ENCODE peak calls at places on chromosomes 3 and 15, in six cellular contexts. B is K562, W is H1, U is GM12891, R is HepG2, N is GM12878. Q is an unnamed sample.

GRCh38 chr3:72957303-72957702 is 39.3 kb upstream of the PPP4R2 start:
- DNase-seq in B (no peak), W (no peak), U (no peak), R (peak), N (no peak), Q (no peak)

GRCh38 chr3:69869643-69870042 is 129.9 kb upstream of the SAMMSON start:
- DNase-seq in B (peak), W (no peak), U (no peak), R (no peak), N (no peak), Q (no peak)

GRCh38 chr3:131731709-131732108 is 228.9 kb upstream of the MRPL3 start:
- DNase-seq in B (no peak), W (no peak), U (no peak), R (no peak), N (no peak), Q (no peak)

GRCh38 chr3:156448300-156448699 is 106.6 kb downstream of the SSR3 start:
- DNase-seq in B (peak), W (no peak), U (peak), R (peak), N (no peak), Q (peak)

GRCh38 chr15:70535071-70535954 is 228.0 kb downstream of the UACA start:
- DNase-seq in B (no peak), W (no peak), U (peak), R (no peak), N (no peak), Q (no peak)

GRCh38 chr15:66740802-66741201 is 38.8 kb downstream of the SMAD6 start:
- DNase-seq in B (no peak), W (no peak), U (no peak), R (no peak), N (no peak), Q (no peak)

GRCh38 chr3:108089544-108089943 is 1.3 kb downstream of the CD47 start:
- DNase-seq in B (no peak), W (no peak), U (no peak), R (no peak), N (no peak), Q (no peak)

GRCh38 chr3:195522254-195523023 is 20.7 kb downstream of the PPP1R2 start:
- DNase-seq in B (peak), W (no peak), U (no peak), R (no peak), N (no peak), Q (no peak)

GRCh38 chr3:184176377-184177330 is 2.0 kb downstream of the AP2M1 start:
- DNase-seq in B (peak), W (peak), U (no peak), R (peak), N (no peak), Q (no peak)

GRCh38 chr3:101928890-101929289 is 79.6 kb downstream of the NFKBIZ start:
- DNase-seq in B (no peak), W (no peak), U (no peak), R (no peak), N (no peak), Q (no peak)

GRCh38 chr3:165254812-165255211 is 58.6 kb upstream of the SLITRK3 start:
- DNase-seq in B (no peak), W (no peak), U (no peak), R (peak), N (no peak), Q (no peak)

GRCh38 chr15:41967506-41968206 is 4.7 kb downstream of the EHD4 start:
- DNase-seq in B (no peak), W (no peak), U (no peak), R (no peak), N (peak), Q (no peak)

GRCh38 chr15:32802296-32802936 is 84.6 kb downstream of the GREM1 start:
- DNase-seq in B (no peak), W (no peak), U (no peak), R (no peak), N (no peak), Q (no peak)

GRCh38 chr3:77026904-77027634 is 12.8 kb upstream of the ROBO2 start:
- DNase-seq in B (no peak), W (no peak), U (no peak), R (peak), N (no peak), Q (no peak)

GRCh38 chr3:14228611-14229470 is 50.2 kb downstream of the LSM3 start:
- DNase-seq in B (no peak), W (no peak), U (no peak), R (no peak), N (no peak), Q (no peak)

GRCh38 chr3:197912770-197913476 is 37.1 kb upstream of the RPL35A start:
- DNase-seq in B (no peak), W (no peak), U (no peak), R (no peak), N (no peak), Q (no peak)

GRCh38 chr3:107676469-107677309 is 153.9 kb downstream of the BBX start:
- DNase-seq in B (no peak), W (no peak), U (no peak), R (peak), N (no peak), Q (no peak)

GRCh38 chr15:43775411-43775965 is 1.3 kb downstream of the ELL3 start:
- DNase-seq in B (no peak), W (peak), U (no peak), R (peak), N (no peak), Q (no peak)

GRCh38 chr3:192878374-192878773 is 39.3 kb downstream of the MB21D2 start:
- DNase-seq in B (no peak), W (no peak), U (no peak), R (no peak), N (no peak), Q (no peak)

GRCh38 chr3:134985841-134986520 is 190.9 kb downstream of the EPHB1 start:
- DNase-seq in B (no peak), W (no peak), U (no peak), R (no peak), N (no peak), Q (no peak)

DNA sequence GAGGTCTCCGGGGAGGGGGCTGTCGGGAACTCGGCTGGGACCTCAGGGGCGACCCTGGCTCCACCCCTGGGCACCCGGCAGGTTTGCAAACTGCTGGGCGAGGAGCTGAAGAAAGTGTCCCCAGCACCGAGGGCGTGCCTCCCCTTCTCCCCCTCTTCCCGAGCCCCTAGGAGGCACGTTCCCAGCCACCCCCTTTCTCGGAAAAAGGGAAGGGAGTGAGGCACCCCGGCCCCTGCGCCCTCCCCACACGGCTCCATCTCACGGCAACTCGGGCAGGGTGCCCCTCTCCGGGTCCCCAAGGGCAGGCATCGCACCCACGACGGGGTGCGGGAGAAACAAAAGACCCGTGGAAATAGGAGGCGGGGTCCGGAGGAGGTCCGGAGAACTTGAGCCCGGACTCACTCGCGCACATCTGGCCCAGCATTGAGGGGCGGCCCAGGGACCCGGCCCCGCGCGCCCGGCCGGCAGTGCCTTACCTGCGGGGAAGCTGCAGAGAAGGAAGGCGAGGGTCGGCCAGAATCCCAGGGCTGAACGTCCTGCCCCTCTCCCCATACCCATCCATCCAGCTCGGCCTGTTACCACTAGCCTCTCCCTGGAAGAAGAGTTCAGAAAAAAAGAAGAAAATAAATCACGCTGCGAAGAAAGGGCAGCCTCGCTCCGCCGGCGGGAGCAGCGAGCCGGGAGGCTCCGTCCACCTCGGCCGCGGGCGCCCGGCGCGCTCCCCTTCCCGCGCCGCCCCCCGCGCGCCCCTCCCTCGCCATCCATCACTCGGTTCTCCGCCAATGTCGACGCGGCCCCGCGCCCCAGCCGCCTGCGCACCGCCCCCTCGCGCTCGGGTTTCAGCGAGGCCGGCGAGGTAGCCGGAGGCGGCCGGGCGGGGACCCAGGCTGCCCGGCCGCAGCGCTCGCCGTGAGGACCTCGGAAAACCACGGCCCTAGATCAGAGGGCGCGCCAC is 16.3 kb downstream of the RGMA start:
- DNase-seq in B (peak), W (no peak), U (no peak), R (peak), N (no peak), Q (no peak)
- TF ChIP-seq POLR2AphosphoS5 in B (no peak), W (peak), U (no peak), R (no peak), N (no peak), Q (no peak)

DNA sequence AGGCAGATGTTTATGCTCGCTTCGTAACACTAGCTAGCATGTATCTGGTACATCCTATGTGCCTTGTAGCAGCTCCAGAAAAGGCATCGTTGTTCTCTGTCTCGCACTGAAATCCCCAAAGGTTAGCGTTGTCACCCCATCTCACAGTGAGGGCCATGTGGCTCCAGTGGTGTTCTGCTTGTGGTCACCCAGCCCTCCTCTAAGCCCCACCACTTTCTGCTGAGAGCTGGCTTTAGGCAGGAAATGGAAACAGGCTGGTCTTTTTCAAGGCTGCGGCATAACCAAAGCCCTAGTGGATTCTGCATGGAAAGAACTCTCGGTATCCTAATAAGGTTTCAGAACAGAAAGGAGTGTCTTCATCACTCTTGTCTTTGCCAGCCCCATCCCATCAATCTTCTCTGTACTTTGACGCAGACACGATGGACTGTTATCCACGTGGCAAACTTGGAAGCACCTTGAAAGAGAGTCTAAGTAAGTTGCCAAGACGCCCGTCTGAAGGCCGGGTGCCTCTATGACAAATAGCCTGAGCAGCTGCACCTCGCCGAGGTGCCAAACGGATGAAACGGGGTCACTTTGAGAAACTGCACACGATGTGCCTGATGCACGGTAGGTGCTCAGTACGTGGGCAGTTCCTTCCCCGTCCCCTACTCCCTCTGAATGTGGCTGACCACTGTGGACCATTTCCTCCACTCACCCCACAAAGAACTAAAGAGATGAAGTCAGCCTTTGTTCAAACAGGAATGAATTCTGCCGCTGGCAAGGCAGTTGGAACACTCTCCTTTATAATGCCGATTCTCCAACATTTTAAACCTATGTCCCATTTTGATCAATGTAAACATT is 57.8 kb upstream of the MEF2A start:
- DNase-seq in B (no peak), W (no peak), U (no peak), R (no peak), N (no peak), Q (no peak)
- TF ChIP-seq POLR2A in B (no peak), W (no peak), U (no peak), R (no peak), N (peak), Q (peak)

DNA sequence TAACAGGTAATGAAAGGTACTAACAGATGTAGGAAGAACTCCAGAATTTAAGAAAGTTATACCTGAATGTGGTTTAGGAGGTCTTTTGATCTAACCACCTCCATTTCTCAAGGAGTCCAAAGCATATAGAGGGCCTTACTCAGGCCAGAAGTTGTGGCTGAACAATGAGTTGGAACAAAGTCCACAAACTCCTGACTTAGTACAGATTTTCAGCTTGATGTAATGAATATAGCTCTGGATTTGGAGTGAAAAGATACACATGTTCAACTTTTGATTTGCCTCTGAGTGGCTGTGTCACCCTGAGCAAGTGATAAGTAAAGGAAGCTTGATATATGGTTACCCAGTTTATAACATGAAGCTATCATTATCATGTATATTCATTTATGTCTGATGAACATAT is 390.1 kb downstream of the LPP start:
- DNase-seq in B (no peak), W (no peak), U (no peak), R (no peak), N (no peak), Q (no peak)
- TF ChIP-seq TAF1 in B (no peak), W (no peak), U (no peak), R (no peak), N (no peak), Q (no peak)

DNA sequence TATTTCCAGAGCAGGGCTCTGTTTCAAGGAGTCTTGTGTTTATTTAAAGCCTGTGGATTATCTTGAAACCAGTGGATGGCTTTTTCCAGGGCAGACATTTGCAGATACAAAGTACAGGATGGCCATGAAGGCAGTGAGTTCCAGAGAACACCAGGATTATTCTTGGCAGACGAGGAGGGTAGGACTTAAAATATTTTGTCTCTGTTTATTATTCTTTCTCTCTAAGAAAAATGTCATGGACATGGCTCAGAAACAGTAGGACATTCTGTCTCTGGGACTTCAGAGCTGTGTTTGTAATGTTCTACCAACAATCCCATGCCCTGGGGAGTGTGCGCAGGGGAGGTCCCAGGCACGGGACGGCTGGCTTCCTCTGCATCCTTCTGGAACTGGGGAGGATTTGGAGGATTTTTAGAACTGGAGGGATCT is 125.9 kb downstream of the ATP10A start:
- DNase-seq in B (no peak), W (no peak), U (no peak), R (no peak), N (no peak), Q (no peak)
- TF ChIP-seq POLR2AphosphoS5 in B (no peak), W (no peak), U (no peak), R (no peak), N (no peak), Q (no peak)

DNA sequence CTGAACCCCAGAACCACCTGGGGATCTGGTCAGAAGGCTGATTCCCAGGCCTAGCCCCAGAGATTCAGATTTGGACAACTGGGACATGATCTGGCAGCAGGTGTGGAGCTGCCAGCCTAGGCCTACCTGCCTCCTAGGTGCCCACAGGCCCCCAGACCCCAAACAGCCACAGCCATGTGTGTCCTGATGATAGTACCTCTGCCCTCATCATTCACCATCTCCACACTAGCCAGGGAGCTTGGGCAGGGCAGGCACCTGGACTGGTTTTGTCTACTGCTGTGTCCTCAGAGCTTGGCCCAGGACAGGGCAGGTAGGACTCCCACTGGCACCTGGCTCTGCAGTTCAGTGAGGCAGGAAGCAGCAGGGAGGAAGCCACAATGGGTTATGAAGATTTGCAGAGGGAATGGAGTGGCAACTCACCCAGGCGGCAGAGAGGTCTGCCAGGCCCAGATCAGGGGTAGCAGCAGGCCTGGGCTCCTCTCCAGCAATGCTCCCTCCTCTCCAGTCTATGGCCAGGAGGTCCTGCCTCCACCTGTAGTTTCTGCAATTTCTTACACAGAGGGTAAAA is 34.8 kb downstream of the HMCES start:
- DNase-seq in B (no peak), W (no peak), U (no peak), R (no peak), N (no peak), Q (no peak)
- TF ChIP-seq POLR2A in B (peak), W (no peak), U (peak), R (no peak), N (peak), Q (peak)